ENCODE peak calls at places on chromosome 1, in ten cellular contexts. Q, N, E, T, D, F, H, K, J and G are unnamed samples.

GRCh38 chr1:64363116-64363515 is 106.8 kb upstream of the CACHD1 start:
- DNase-seq in Q (no peak), N (no peak), E (no peak), T (peak; percentile 83), D (no peak), F (no peak), H (no peak), K (no peak), J (no peak), G (no peak)

GRCh38 chr1:23475134-23475628 is 8.8 kb downstream of the ASAP3 start:
- DNase-seq in Q (no peak), N (no peak), E (no peak), T (no peak), D (no peak), F (no peak), H (no peak), K (no peak), J (no peak), G (no peak)

GRCh38 chr1:20153000-20153418 is 13.9 kb downstream of the PLA2G2F start:
- DNase-seq in Q (no peak), N (no peak), E (no peak), T (no peak), D (no peak), F (no peak), H (peak; percentile 81), K (no peak), J (peak; percentile 38), G (no peak)

GRCh38 chr1:214019499-214019898 is 31.7 kb downstream of the PROX1 start:
- DNase-seq in Q (no peak), N (no peak), E (no peak), T (no peak), D (no peak), F (no peak), H (no peak), K (no peak), J (no peak), G (no peak)

GRCh38 chr1:214452152-214452806 is 99.1 kb downstream of the PTPN14 start:
- DNase-seq in Q (no peak), N (no peak), E (no peak), T (peak; percentile 75), D (no peak), F (no peak), H (no peak), K (no peak), J (no peak), G (no peak)

GRCh38 chr1:6342031-6342430 is 51.5 kb downstream of the ACOT7 start:
- DNase-seq in Q (no peak), N (no peak), E (no peak), T (peak; percentile 87), D (no peak), F (no peak), H (peak; percentile 41), K (no peak), J (no peak), G (peak; percentile 28)

GRCh38 chr1:11822091-11822490 is 16.1 kb downstream of the CLCN6 start:
- DNase-seq in Q (no peak), N (no peak), E (no peak), T (no peak), D (no peak), F (no peak), H (no peak), K (no peak), J (no peak), G (no peak)

GRCh38 chr1:163774390-163774789 is 452.6 kb downstream of the NUF2 start:
- DNase-seq in Q (no peak), N (no peak), E (no peak), T (no peak), D (no peak), F (no peak), H (no peak), K (no peak), J (no peak), G (no peak)

GRCh38 chr1:228152097-228152917 is 2.6 kb downstream of the GJC2 start:
- DNase-seq in Q (no peak), N (no peak), E (no peak), T (no peak), D (no peak), F (no peak), H (no peak), K (no peak), J (no peak), G (no peak)

GRCh38 chr1:109821221-109821669 is 57.5 kb upstream of the EPS8L3 start:
- DNase-seq in Q (peak; percentile 55), N (no peak), E (peak; percentile 39), T (no peak), D (no peak), F (no peak), H (no peak), K (peak; percentile 22), J (peak; percentile 56), G (peak; percentile 66)

GRCh38 chr1:243520831-243521230 is 265.0 kb downstream of the SDCCAG8 start:
- DNase-seq in Q (no peak), N (no peak), E (no peak), T (no peak), D (no peak), F (no peak), H (peak; percentile 74), K (no peak), J (no peak), G (no peak)